ENCODE peak calls at places on chromosomes 5 and 9, in four cellular contexts. J is ovary, R is vagina, M is body of pancreas. D is an unnamed sample.

GRCh38 chr9:105067895-105068580 is 140.1 kb upstream of the ABCA1 start:
- DNase-seq in M (no peak), J (no peak), R (no peak), D (no peak)

GRCh38 chr5:170408189-170408588 is 19.0 kb upstream of the KCNMB1 start:
- DNase-seq in R (no peak), M (no peak), J (no peak), D (no peak)

GRCh38 chr5:10576121-10576789 is 12.4 kb downstream of the ANKRD33B start:
- DNase-seq in J (no peak), M (no peak), R (no peak), D (no peak)

GRCh38 chr9:137682431-137682991 is 63.7 kb downstream of the EHMT1 start:
- DNase-seq in R (no peak), M (no peak), J (no peak), D (no peak)

GRCh38 chr9:85368781-85369180 is 373.0 kb downstream of the AGTPBP1 start:
- DNase-seq in M (no peak), J (no peak), R (no peak), D (no peak)

GRCh38 chr9:70034292-70034711 is 9.3 kb upstream of the MAMDC2 start:
- DNase-seq in M (no peak), R (no peak), J (no peak), D (peak)

GRCh38 chr9:109986423-109987055 is 206.5 kb downstream of the PALM2AKAP2 start:
- DNase-seq in R (no peak), M (no peak), J (no peak), D (no peak)

GRCh38 chr5:141513021-141513626 is 24.2 kb downstream of the PCDHGC5 start:
- DNase-seq in M (peak), R (no peak), J (peak), D (peak)

GRCh38 chr5:96026334-96027065 is 64.8 kb upstream of the ELL2 start:
- DNase-seq in M (no peak), R (no peak), J (no peak), D (no peak)

GRCh38 chr5:36713541-36713940 is 107.1 kb downstream of the SLC1A3 start:
- DNase-seq in J (no peak), R (no peak), M (no peak), D (no peak)

GRCh38 chr9:81377310-81377709 is 312.0 kb downstream of the TLE1 start:
- DNase-seq in M (no peak), J (no peak), R (no peak), D (no peak)

GRCh38 chr5:52922384-52922783 is 66.8 kb upstream of the ITGA2 start:
- DNase-seq in J (no peak), R (no peak), M (peak), D (no peak)

GRCh38 chr5:87115839-87116364 is 151.8 kb upstream of the RASA1 start:
- DNase-seq in M (no peak), J (no peak), R (no peak), D (no peak)

GRCh38 chr9:126532019-126532462 is 81.7 kb upstream of the LMX1B start:
- DNase-seq in J (peak), R (no peak), M (no peak), D (no peak)

GRCh38 chr5:169988947-169989346 is 8.7 kb upstream of the INSYN2B start:
- DNase-seq in R (no peak), J (no peak), M (no peak), D (no peak)

GRCh38 chr5:371811-372555 is 50.5 kb downstream of the AHRR start:
- DNase-seq in J (no peak), M (no peak), R (peak), D (no peak)

GRCh38 chr9:133821606-133822438 is 83.7 kb upstream of the SARDH start:
- DNase-seq in R (no peak), M (no peak), J (no peak), D (no peak)

GRCh38 chr9:1845421-1845820 is 169.7 kb upstream of the SMARCA2 start:
- DNase-seq in J (no peak), M (no peak), R (no peak), D (no peak)

GRCh38 chr5:132766020-132766805 is 10.8 kb downstream of the SEPTIN8 start:
- DNase-seq in R (no peak), J (no peak), M (no peak), D (no peak)

GRCh38 chr9:115262952-115263351 is 145.0 kb upstream of the TNC start:
- DNase-seq in R (no peak), M (no peak), J (no peak), D (no peak)

GRCh38 chr5:141519605-141520288 is 30.9 kb downstream of the PCDHGC5 start:
- DNase-seq in M (no peak), J (no peak), R (peak), D (no peak)

GRCh38 chr9:89428901-89429890 is 68.7 kb downstream of the SEMA4D start:
- DNase-seq in J (no peak), M (no peak), R (no peak), D (no peak)

GRCh38 chr9:111610149-111610548 is 10.7 kb upstream of the PTGR1 start:
- DNase-seq in M (no peak), J (no peak), R (no peak), D (no peak)

GRCh38 chr5:112861638-112861985 is 525 bp downstream of the SRP19 start:
- DNase-seq in R (no peak), M (no peak), J (no peak), D (no peak)

GRCh38 chr9:130265431-130266235 is at the start of gene HMCN2:
- DNase-seq in R (peak), J (no peak), M (no peak), D (no peak)

GRCh38 chr9:137492464-137493162 is 33.5 kb upstream of the NSMF start:
- DNase-seq in J (no peak), M (no peak), R (no peak), D (no peak)

GRCh38 chr5:57468481-57469165 is 14.0 kb downstream of the ACTBL2 start:
- DNase-seq in R (no peak), J (no peak), M (no peak), D (no peak)

GRCh38 chr9:33817327-33818166 is 587 bp downstream of the UBE2R2 start:
- DNase-seq in M (peak), J (peak), R (no peak), D (peak)

GRCh38 chr9:72444436-72444835 is 77.0 kb upstream of the TMC1 start:
- DNase-seq in M (no peak), R (no peak), J (no peak), D (no peak)

GRCh38 chr5:139954462-139954861 is 88.6 kb downstream of the NRG2 start:
- DNase-seq in J (no peak), R (no peak), M (no peak), D (no peak)

GRCh38 chr9:136553581-136553980 is 7.7 kb upstream of the NOTCH1 start:
- DNase-seq in R (no peak), J (no peak), M (no peak), D (no peak)

GRCh38 chr5:178203670-178204204 is 596 bp upstream of the HNRNPAB start:
- DNase-seq in R (no peak), M (no peak), J (no peak), D (no peak)

GRCh38 chr5:178202541-178202940 is 1.8 kb upstream of the HNRNPAB start:
- DNase-seq in M (no peak), R (no peak), J (no peak), D (no peak)

GRCh38 chr5:178205010-178205748 is 846 bp downstream of the HNRNPAB start:
- DNase-seq in M (peak), R (no peak), J (peak), D (peak)

GRCh38 chr5:178205749-178206047 is 1.4 kb downstream of the HNRNPAB start:
- DNase-seq in R (no peak), J (no peak), M (no peak), D (no peak)

DNA sequence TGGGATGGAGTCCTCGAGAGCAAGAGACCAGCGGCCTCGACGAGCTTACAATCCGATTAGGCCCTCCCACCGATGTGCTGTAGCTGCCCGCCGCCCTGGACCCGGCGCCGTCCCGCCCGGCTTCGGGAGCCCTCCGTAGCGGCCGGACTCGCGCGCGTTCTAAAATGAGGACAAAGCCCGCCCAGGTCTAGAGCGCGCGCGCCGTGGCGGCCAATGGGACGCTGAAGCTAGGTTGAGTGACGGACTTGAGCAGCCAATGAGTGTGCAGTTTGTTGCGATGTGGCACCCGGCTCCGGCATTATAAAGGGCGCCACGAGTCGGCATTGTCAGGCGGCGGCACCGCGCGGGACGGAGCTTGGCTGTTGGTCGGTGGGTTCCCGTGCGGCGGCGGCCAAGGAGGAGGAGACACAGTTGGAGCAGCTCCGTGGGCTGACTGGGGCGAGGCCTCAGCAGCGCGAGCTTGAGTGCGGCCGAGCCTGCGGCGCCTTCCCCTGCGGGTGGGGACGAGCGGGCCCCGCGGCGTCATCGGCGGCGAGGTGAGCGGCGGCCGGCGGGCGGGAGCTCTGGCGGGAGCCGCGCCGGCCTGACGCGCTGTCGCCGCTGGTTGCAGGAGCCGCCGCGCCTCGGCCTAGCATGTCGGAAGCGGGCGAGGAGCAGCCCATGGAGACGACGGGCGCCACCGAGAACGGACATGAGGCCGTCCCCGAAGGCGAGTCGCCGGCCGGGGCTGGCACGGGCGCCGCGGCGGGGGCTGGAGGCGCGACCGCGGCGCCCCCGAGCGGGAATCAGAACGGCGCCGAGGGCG is at the start of gene HNRNPAB:
- DNase-seq in J (peak), R (no peak), M (peak), D (peak)
- TF ChIP-seq POLR2A in J (peak), R (peak), M (peak), D (peak)

DNA sequence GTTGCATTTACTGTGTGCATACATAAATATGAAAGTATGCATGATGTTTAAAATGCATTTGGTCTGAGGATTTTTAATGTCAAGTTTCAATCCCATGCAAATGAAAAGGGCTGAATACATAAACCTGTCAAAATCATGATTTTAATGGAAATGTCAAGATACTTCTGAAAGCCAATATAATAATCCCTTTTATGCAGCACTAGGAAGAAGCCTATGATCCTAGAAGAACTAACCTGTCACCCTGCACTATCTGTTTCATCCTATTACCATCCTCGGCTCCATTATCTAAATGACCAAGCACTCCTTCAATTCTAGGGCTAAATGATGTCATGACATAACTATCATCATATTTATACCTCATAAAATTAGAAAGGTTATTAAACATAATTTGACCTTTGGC is 2229.4 kb upstream of the WWC1 start:
- DNase-seq in J (no peak), R (no peak), M (no peak), D (no peak)
- H3K27ac ChIP-seq in J (no peak), R (no peak), M (no peak), D (no peak)

GRCh38 chr5:84014966-84015365 is 294.3 kb upstream of the HAPLN1 start:
- DNase-seq in M (no peak), J (no peak), R (no peak), D (no peak)
- TF ChIP-seq POLR2A in M (no peak), J (no peak), R (no peak), D (no peak)

GRCh38 chr5:3429962-3430361 is 165.7 kb upstream of the IRX1 start:
- DNase-seq in M (no peak), R (no peak), J (no peak), D (no peak)

GRCh38 chr5:3428355-3428754 is 167.3 kb upstream of the IRX1 start:
- DNase-seq in R (no peak), J (no peak), M (no peak), D (no peak)

DNA sequence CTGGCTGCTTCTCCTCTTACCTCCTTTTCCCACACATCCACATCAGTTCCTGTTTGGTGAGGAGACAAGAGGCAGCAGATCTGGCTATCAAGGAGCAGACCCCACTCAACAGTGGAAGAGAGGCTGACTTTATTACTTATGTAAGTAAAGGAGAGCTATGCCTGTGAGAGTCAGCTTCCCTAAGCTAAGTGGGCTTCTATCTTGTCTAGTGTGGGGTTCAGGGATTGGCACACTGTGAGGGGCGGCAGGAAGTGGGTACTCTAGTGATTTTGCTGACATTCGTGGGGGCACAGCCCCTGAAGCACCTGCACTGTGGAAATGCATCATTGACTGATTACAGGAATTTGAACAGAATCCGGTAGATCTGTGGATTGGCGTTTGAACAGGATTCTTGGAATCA is 163.5 kb upstream of the IRX1 start:
- DNase-seq in M (no peak), R (no peak), J (no peak), D (no peak)
- H3K27ac ChIP-seq in M (no peak), R (no peak), J (no peak), D (no peak)

D was measured in uterus.